ENCODE peak calls at places on chromosome X, in five cellular contexts. J is ovary, M is IMR-90, R is Peyer's patch, L is heart left ventricle. T is an unnamed sample.

GRCh38 chrX:136209016-136209738 is 42.0 kb downstream of the MAP7D3 start:
- DNase-seq in L (peak; percentile 48), R (peak; percentile 63), J (peak; percentile 46), M (peak; percentile 56), T (peak; percentile 80)

GRCh38 chrX:77398341-77398740 is 48.8 kb upstream of the FGF16 start:
- DNase-seq in M (no peak), L (no peak), J (no peak), R (no peak), T (no peak)

GRCh38 chrX:1534321-1535168 is 2.4 kb downstream of the P2RY8 start:
- DNase-seq in M (no peak), L (no peak), J (no peak), R (peak; percentile 43), T (peak; percentile 25)

GRCh38 chrX:11367609-11368430 is 74.6 kb downstream of the AMELX start:
- DNase-seq in M (peak; percentile 10), L (no peak), J (no peak), R (no peak), T (no peak)

GRCh38 chrX:115679460-115679859 is 118.5 kb downstream of the PLS3 start:
- DNase-seq in L (no peak), R (no peak), M (peak; percentile 39), J (no peak), T (no peak)

GRCh38 chrX:140507982-140508305 is 3.1 kb upstream of the SOX3 start:
- DNase-seq in J (no peak), M (no peak), R (no peak), L (no peak), T (no peak)

GRCh38 chrX:111519215-111519614 is 7.8 kb downstream of the SERTM2 start:
- DNase-seq in J (no peak), L (no peak), R (no peak), M (peak; percentile 55), T (no peak)

GRCh38 chrX:22060451-22060940 is 28.4 kb downstream of the PHEX start:
- DNase-seq in M (peak; percentile 55), J (no peak), R (no peak), L (no peak), T (no peak)

GRCh38 chrX:861335-861890 is 230.8 kb downstream of the SHOX start:
- DNase-seq in L (no peak), M (no peak), R (no peak), J (no peak), T (no peak)

GRCh38 chrX:114046695-114047279 is 537.1 kb upstream of the HTR2C start:
- DNase-seq in M (no peak), L (no peak), J (no peak), R (no peak), T (no peak)
- TF ChIP-seq POLR2A in M (no peak), L (no peak), J (no peak), R (no peak), T (no peak)

DNA sequence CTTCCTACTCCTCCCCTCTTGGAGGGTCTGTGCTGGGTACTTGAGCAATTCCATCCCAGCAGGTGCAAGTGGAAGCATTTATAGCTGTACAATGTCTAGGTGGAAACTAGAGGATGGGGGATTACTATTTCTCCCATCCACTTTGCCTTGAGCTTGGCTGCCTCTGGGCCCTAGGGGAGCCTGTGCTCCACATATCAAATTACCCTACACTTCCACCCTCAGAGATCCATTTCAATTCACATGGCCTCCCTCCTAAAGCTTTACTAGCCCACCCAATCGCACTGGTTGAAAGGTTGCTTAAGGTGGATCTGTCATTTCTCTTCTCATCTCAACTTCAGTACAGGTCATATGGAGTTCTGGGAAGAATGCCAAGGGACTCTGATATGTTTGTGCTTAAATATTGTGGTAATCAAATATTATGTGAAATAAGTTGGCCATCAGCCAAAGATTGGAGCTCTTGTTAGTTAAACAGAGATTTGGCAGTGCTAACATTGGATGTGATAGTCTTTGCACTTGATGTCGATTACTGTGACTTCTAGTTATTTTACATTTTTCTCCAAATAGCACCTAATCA is 20.6 kb downstream of the SEPTIN6 start:
- DNase-seq in M (peak; percentile 40), R (no peak), J (no peak), L (no peak), T (no peak)
- H3K36me3 ChIP-seq in M (peaks cover 2% of the 10 kb centered on the region), R (no peaks in the 10 kb centered on the region), J (no peaks in the 10 kb centered on the region), L (no peaks in the 10 kb centered on the region), T (no peaks in the 10 kb centered on the region)

GRCh38 chrX:144333429-144333828 is 449.6 kb downstream of the UBE2NL start:
- DNase-seq in M (no peak), R (no peak), L (no peak), J (no peak), T (no peak)

GRCh38 chrX:144334577-144334976 is 450.7 kb downstream of the UBE2NL start:
- DNase-seq in J (no peak), M (no peak), R (no peak), L (no peak), T (no peak)

GRCh38 chrX:144335402-144335801 is 451.5 kb downstream of the UBE2NL start:
- DNase-seq in R (no peak), J (no peak), L (no peak), M (no peak), T (no peak)
- H3K27me3 ChIP-seq in R (no peaks in the 10 kb centered on the region), J (no peaks in the 10 kb centered on the region), L (no peaks in the 10 kb centered on the region), M (no peaks in the 10 kb centered on the region), T (no peaks in the 10 kb centered on the region)

DNA sequence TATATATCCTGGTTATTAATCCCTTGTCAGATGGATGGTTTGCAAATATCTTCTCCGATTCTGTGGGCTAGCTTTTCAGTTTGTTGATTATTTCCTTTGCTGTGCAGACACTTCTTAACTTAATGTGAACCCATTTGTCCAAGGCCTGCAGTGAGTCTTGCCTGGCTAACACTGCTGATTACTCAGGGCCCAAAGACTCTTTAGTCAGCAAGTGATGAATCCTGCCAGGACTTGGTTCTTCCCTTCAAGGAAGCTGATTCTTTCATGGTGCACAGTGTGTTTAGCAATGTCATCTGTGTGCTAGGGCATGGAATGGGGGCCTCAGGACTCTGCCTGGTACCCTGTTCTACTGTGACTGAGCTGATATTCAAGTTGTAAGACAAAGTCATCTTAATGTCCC is 81.8 kb upstream of the TEX13A start:
- DNase-seq in L (no peak), J (no peak), M (peak; percentile 10), R (no peak), T (no peak)
- TF ChIP-seq POLR2A in L (no peak), J (no peak), M (no peak), R (no peak), T (no peak)

GRCh38 chrX:51902651-51903050 is 9.2 kb downstream of the MAGED1 start:
- DNase-seq in J (no peak), R (no peak), L (no peak), M (no peak), T (no peak)

GRCh38 chrX:51896626-51897025 is 3.2 kb downstream of the MAGED1 start:
- DNase-seq in J (no peak), M (no peak), R (no peak), L (no peak), T (no peak)

GRCh38 chrX:51894697-51895336 is 1.4 kb downstream of the MAGED1 start:
- DNase-seq in M (peak; percentile 31), J (peak; percentile 20), L (peak; percentile 20), R (no peak), T (peak; percentile 29)

GRCh38 chrX:51893931-51894696 is 691 bp downstream of the MAGED1 start:
- DNase-seq in J (peak; percentile 58), M (peak; percentile 11), R (peak; percentile 51), L (no peak), T (peak; percentile 62)

GRCh38 chrX:51899741-51900140 is 6.3 kb downstream of the MAGED1 start:
- DNase-seq in J (no peak), M (peak; percentile 45), L (no peak), R (no peak), T (no peak)
- H3K36me3 ChIP-seq in J (no peaks in the 10 kb centered on the region), M (peaks cover 55% of the 10 kb centered on the region), L (no peaks in the 10 kb centered on the region), R (peaks cover 36% of the 10 kb centered on the region), T (peaks cover 58% of the 10 kb centered on the region)

GRCh38 chrX:37378399-37378798 is 29.2 kb downstream of the PRRG1 start:
- DNase-seq in L (no peak), M (peak; percentile 6), J (no peak), R (no peak), T (no peak)
- H3K27me3 ChIP-seq in L (no peaks in the 10 kb centered on the region), M (no peaks in the 10 kb centered on the region), J (no peaks in the 10 kb centered on the region), R (no peaks in the 10 kb centered on the region), T (no peaks in the 10 kb centered on the region)

GRCh38 chrX:106726485-106727437 is at the start of gene RNF128:
- DNase-seq in R (peak; percentile 84), L (no peak), J (peak; percentile 26), M (peak; percentile 26), T (peak; percentile 48)
- TF ChIP-seq POLR2A in R (peak; percentile 67), L (no peak), J (no peak), M (no peak), T (no peak)